ENCODE peak calls at places on chromosomes 4 and X, in five cellular contexts. R is cardiac fibroblast, T is HCT116, M is HL-60, Z is fibroblast of pulmonary artery. X is an unnamed sample.

GRCh38 chrX:18010251-18010650 is 149.2 kb upstream of the RAI2 start:
- DNase-seq in R (no peak), M (no peak), Z (no peak), T (no peak), X (no peak)

GRCh38 chr4:10732235-10732975 is 47.8 kb upstream of the CLNK start:
- DNase-seq in Z (no peak), R (no peak), T (no peak), M (no peak), X (no peak)

GRCh38 chr4:131613086-131613823 is 1535.8 kb upstream of the PCDH10 start:
- DNase-seq in M (no peak), R (no peak), Z (no peak), T (no peak), X (no peak)

GRCh38 chrX:24838624-24839023 is 144.9 kb downstream of the POLA1 start:
- DNase-seq in Z (peak), T (no peak), M (no peak), R (peak), X (no peak)

GRCh38 chrX:134969726-134970125 is 21.1 kb upstream of the SMIM10 start:
- DNase-seq in Z (no peak), M (no peak), T (no peak), R (no peak), X (no peak)

GRCh38 chr4:182724414-182724813 is 192.8 kb downstream of the DCTD start:
- DNase-seq in T (no peak), M (no peak), Z (no peak), R (no peak), X (no peak)

GRCh38 chr4:82898322-82899243 is 2.0 kb upstream of the THAP9 start:
- DNase-seq in T (no peak), M (no peak), Z (peak), R (peak), X (peak)

GRCh38 chrX:1673337-1673736 is 58.5 kb downstream of the ASMT start:
- DNase-seq in R (peak), Z (peak), T (peak), M (peak), X (no peak)

GRCh38 chr4:64125354-64125753 is 283.9 kb downstream of the TECRL start:
- DNase-seq in M (no peak), R (no peak), Z (no peak), T (no peak), X (no peak)

GRCh38 chrX:122441451-122441850 is 742.6 kb upstream of the GRIA3 start:
- DNase-seq in M (no peak), T (no peak), Z (no peak), R (no peak), X (no peak)

GRCh38 chr4:6884341-6884870 is 25.2 kb upstream of the TBC1D14 start:
- DNase-seq in R (no peak), Z (no peak), T (no peak), M (no peak), X (no peak)

GRCh38 chr4:176444741-176445140 is 125.0 kb downstream of the SPCS3 start:
- DNase-seq in Z (peak), T (no peak), M (no peak), R (peak), X (no peak)

GRCh38 chr4:8324640-8325239 is 55.2 kb downstream of the HTRA3 start:
- DNase-seq in Z (no peak), M (no peak), R (peak), T (no peak), X (no peak)

GRCh38 chrX:45758738-45759397 is 558.2 kb upstream of the DIPK2B start:
- DNase-seq in T (no peak), R (peak), M (peak), Z (no peak), X (no peak)

GRCh38 chrX:149497626-149498025 is 7.5 kb downstream of the IDS start:
- DNase-seq in M (no peak), T (no peak), R (peak), Z (no peak), X (no peak)

GRCh38 chr4:110631582-110632505 is 9.0 kb upstream of the PITX2 start:
- DNase-seq in T (peak), Z (peak), R (peak), M (peak), X (peak)

GRCh38 chrX:103063918-103064434 is at the start of gene BEX1:
- DNase-seq in T (no peak), R (peak), M (peak), Z (peak), X (peak)

GRCh38 chr4:128298852-128299251 is 11.2 kb upstream of the PGRMC2 start:
- DNase-seq in R (no peak), T (no peak), M (peak), Z (no peak), X (no peak)

GRCh38 chrX:110964761-110965160 is 131.2 kb upstream of the PAK3 start:
- DNase-seq in R (no peak), M (no peak), T (no peak), Z (no peak), X (no peak)

GRCh38 chrX:56232221-56233082 is at the start of gene KLF8:
- DNase-seq in R (peak), M (peak), Z (no peak), T (peak), X (no peak)
- H3K4me3 ChIP-seq in R (peak), M (no peak), Z (no peak), T (no peak), X (no peak)

GRCh38 chr4:48557478-48557877 is 67.4 kb downstream of the ZAR1 start:
- DNase-seq in Z (peak), R (peak), M (no peak), T (no peak), X (no peak)
- TF ChIP-seq CTCF in Z (peak), R (peak), M (no peak), T (peak), X (peak)

GRCh38 chr4:87524456-87524855 is 4.7 kb downstream of the SPARCL1 start:
- DNase-seq in T (no peak), R (no peak), Z (no peak), M (no peak), X (no peak)
- H3K4me3 ChIP-seq in T (no peak), R (no peak), Z (no peak), M (no peak), X (no peak)

DNA sequence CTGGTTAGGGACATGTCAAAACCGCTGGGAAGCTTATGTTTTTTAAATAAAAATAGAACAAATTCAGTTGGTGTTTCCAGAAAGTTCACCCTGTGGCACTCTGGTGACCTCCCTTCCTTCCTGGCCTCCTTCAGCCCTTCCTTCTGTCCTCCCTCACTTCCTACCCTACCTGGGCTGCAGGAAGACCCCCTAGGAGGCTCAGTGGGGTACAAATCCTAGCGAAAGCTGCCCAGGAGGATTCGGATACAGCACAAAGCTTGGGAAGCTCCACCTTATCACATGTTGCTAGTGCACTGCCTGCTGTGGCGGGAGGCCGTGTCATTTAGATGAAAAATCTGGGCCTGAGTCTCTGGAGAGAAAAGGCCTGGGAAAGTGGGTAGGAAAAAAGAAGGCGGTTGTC is 60.5 kb downstream of the FHDC1 start:
- DNase-seq in R (no peak), T (no peak), M (no peak), Z (no peak), X (no peak)
- TF ChIP-seq CTCF in R (no peak), T (no peak), M (no peak), Z (no peak), X (no peak)

GRCh38 chrX:8730812-8731578 is 942 bp downstream of the ANOS1 start:
- DNase-seq in T (no peak), M (no peak), R (no peak), Z (no peak), X (no peak)
- H3K4me3 ChIP-seq in T (no peak), M (no peak), R (no peak), Z (peak), X (no peak)

GRCh38 chr4:119785963-119786362 is 157.4 kb upstream of the PDE5A start:
- DNase-seq in M (no peak), T (peak), Z (peak), R (peak), X (no peak)
- TF ChIP-seq CTCF in M (no peak), T (peak), Z (peak), R (no peak), X (peak)

DNA sequence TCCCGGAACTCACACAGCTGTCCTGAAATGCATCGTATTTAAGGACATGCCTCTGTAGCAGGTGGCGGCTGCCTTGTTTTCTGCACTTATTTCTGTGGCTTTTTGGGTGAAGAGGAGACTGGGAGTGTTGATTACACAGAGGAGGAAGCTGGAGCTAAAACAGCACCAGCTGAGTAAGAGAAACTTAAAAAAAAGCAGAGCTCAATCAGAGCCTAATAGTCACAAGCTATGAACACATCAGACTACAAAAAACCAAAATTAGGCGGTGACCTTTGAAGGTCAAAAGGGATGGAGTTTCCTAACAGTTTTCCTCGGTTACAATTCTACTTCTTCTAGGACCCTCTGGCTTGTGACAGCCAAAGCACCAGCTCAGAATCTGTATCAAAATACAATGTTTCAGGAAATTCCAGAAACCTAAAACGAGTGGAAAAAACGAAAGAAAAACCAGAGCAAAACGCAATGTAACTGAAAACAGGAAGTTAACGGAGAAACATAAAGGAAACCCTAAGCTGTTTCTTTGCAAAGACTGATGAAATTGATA is 13.5 kb downstream of the PRKX start:
- DNase-seq in Z (peak), T (no peak), M (peak), R (peak), X (no peak)
- H3K4me3 ChIP-seq in Z (peak), T (no peak), M (peak), R (peak), X (no peak)

GRCh38 chr4:102620697-102621497 is 119.7 kb downstream of the NFKB1 start:
- DNase-seq in T (peak), R (peak), M (peak), Z (peak), X (peak)

GRCh38 chr4:102625232-102625930 is 124.2 kb downstream of the NFKB1 start:
- DNase-seq in Z (peak), T (no peak), M (peak), R (peak), X (no peak)

GRCh38 chr4:102627831-102628523 is 126.8 kb downstream of the NFKB1 start:
- DNase-seq in T (peak), R (peak), M (no peak), Z (peak), X (no peak)

DNA sequence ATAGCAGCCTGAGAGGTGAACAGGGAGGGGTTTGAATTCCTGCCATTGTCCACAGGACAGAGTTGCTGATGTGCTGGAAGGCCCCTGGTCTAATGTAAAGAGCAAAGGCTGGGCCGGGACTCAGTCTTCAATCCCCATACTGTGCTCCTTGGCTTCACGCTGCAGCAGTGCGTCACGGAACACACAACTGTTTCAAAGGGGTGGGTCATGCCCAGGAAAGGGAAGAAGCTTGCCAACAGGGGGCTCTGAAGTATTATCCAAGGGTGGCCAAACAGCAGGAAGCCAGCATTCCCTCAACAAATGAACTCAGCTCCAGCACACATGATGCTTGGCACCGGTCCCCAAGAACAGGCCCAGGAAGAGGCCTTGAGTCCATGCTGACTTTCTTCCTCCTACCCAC is 122.5 kb downstream of the NFKB1 start:
- DNase-seq in Z (peak), M (no peak), R (peak), T (peak), X (no peak)
- TF ChIP-seq CTCF in Z (peak), M (no peak), R (peak), T (peak), X (peak)

GRCh38 chr4:84491420-84491819 is 7.7 kb downstream of the NKX6-1 start:
- DNase-seq in T (no peak), R (no peak), Z (no peak), M (no peak), X (no peak)
- H3K4me3 ChIP-seq in T (no peak), R (no peak), Z (no peak), M (no peak), X (no peak)

GRCh38 chr4:117700111-117700892 is 334.0 kb upstream of the NDST3 start:
- DNase-seq in T (peak), M (no peak), Z (no peak), R (no peak), X (no peak)
- TF ChIP-seq CTCF in T (peak), M (no peak), Z (no peak), R (no peak), X (no peak)